ENCODE peak calls at places on chromosomes 2 and 18, in ten cellular contexts. One of them, this sample, is unnamed.

GRCh38 chr18:36176177-36176584 is 11.1 kb upstream of the MOCOS start:
- DNase-seq in dorsolateral prefrontal cortex: no peak
- DNase-seq in iris pigment epithelial cell: no peak
- DNase-seq in activated naive CD4-positive, alpha-beta T cell: no peak
- DNase-seq in HTR-8/SVneo: no peak
- DNase-seq in pons: no peak
- DNase-seq in foreskin fibroblast: no peak
- DNase-seq in RCC 7860: no peak
- DNase-seq in astrocyte of the cerebellum: no peak
- DNase-seq in right lobe of liver: peak
- DNase-seq in this sample: no peak

GRCh38 chr2:127453392-127454171 is 35.4 kb downstream of the PROC start:
- DNase-seq in dorsolateral prefrontal cortex: no peak
- DNase-seq in right lobe of liver: no peak
- DNase-seq in astrocyte of the cerebellum: no peak
- DNase-seq in pons: peak
- DNase-seq in foreskin fibroblast: no peak
- DNase-seq in RCC 7860: no peak
- DNase-seq in activated naive CD4-positive, alpha-beta T cell: no peak
- DNase-seq in HTR-8/SVneo: peak
- DNase-seq in iris pigment epithelial cell: no peak
- DNase-seq in this sample: no peak

GRCh38 chr18:11167778-11168177 is 18.4 kb upstream of the PIEZO2 start:
- DNase-seq in RCC 7860: no peak
- DNase-seq in astrocyte of the cerebellum: no peak
- DNase-seq in HTR-8/SVneo: no peak
- DNase-seq in pons: no peak
- DNase-seq in dorsolateral prefrontal cortex: no peak
- DNase-seq in right lobe of liver: no peak
- DNase-seq in foreskin fibroblast: no peak
- DNase-seq in activated naive CD4-positive, alpha-beta T cell: no peak
- DNase-seq in iris pigment epithelial cell: peak
- DNase-seq in this sample: no peak

GRCh38 chr18:75210274-75211001 is at the start of gene TSHZ1:
- DNase-seq in HTR-8/SVneo: peak
- DNase-seq in foreskin fibroblast: peak
- DNase-seq in RCC 7860: peak
- DNase-seq in dorsolateral prefrontal cortex: no peak
- DNase-seq in iris pigment epithelial cell: peak
- DNase-seq in activated naive CD4-positive, alpha-beta T cell: no peak
- DNase-seq in right lobe of liver: no peak
- DNase-seq in astrocyte of the cerebellum: peak
- DNase-seq in pons: peak
- DNase-seq in this sample: peak

GRCh38 chr2:238169708-238170251 is 11.0 kb downstream of the ERFE start:
- DNase-seq in iris pigment epithelial cell: peak
- DNase-seq in RCC 7860: peak
- DNase-seq in astrocyte of the cerebellum: peak
- DNase-seq in pons: no peak
- DNase-seq in foreskin fibroblast: peak
- DNase-seq in HTR-8/SVneo: peak
- DNase-seq in right lobe of liver: peak
- DNase-seq in activated naive CD4-positive, alpha-beta T cell: no peak
- DNase-seq in dorsolateral prefrontal cortex: peak
- DNase-seq in this sample: peak

GRCh38 chr2:102014041-102014345 is 22.2 kb downstream of the IL1R2 start:
- DNase-seq in dorsolateral prefrontal cortex: no peak
- DNase-seq in right lobe of liver: no peak
- DNase-seq in astrocyte of the cerebellum: no peak
- DNase-seq in iris pigment epithelial cell: no peak
- DNase-seq in RCC 7860: no peak
- DNase-seq in activated naive CD4-positive, alpha-beta T cell: no peak
- DNase-seq in HTR-8/SVneo: no peak
- DNase-seq in pons: no peak
- DNase-seq in foreskin fibroblast: no peak
- DNase-seq in this sample: no peak

GRCh38 chr18:35478520-35479435 is 19.0 kb downstream of the INO80C start:
- DNase-seq in iris pigment epithelial cell: peak
- DNase-seq in RCC 7860: peak
- DNase-seq in dorsolateral prefrontal cortex: no peak
- DNase-seq in astrocyte of the cerebellum: no peak
- DNase-seq in HTR-8/SVneo: peak
- DNase-seq in foreskin fibroblast: peak
- DNase-seq in activated naive CD4-positive, alpha-beta T cell: no peak
- DNase-seq in right lobe of liver: peak
- DNase-seq in pons: peak
- DNase-seq in this sample: peak

GRCh38 chr2:180707867-180708205 is 272.6 kb upstream of the UBE2E3 start:
- DNase-seq in right lobe of liver: no peak
- DNase-seq in astrocyte of the cerebellum: peak
- DNase-seq in dorsolateral prefrontal cortex: no peak
- DNase-seq in pons: no peak
- DNase-seq in HTR-8/SVneo: peak
- DNase-seq in iris pigment epithelial cell: peak
- DNase-seq in foreskin fibroblast: peak
- DNase-seq in activated naive CD4-positive, alpha-beta T cell: no peak
- DNase-seq in RCC 7860: peak
- DNase-seq in this sample: peak

GRCh38 chr18:51049137-51049536 is 19.1 kb downstream of the SMAD4 start:
- DNase-seq in HTR-8/SVneo: no peak
- DNase-seq in pons: no peak
- DNase-seq in right lobe of liver: no peak
- DNase-seq in foreskin fibroblast: no peak
- DNase-seq in astrocyte of the cerebellum: no peak
- DNase-seq in activated naive CD4-positive, alpha-beta T cell: no peak
- DNase-seq in RCC 7860: no peak
- DNase-seq in iris pigment epithelial cell: no peak
- DNase-seq in dorsolateral prefrontal cortex: no peak
- DNase-seq in this sample: no peak

GRCh38 chr2:101704046-101704466 is 6.5 kb downstream of the MAP4K4 start:
- DNase-seq in astrocyte of the cerebellum: no peak
- DNase-seq in foreskin fibroblast: peak
- DNase-seq in iris pigment epithelial cell: peak
- DNase-seq in pons: peak
- DNase-seq in HTR-8/SVneo: peak
- DNase-seq in activated naive CD4-positive, alpha-beta T cell: no peak
- DNase-seq in dorsolateral prefrontal cortex: no peak
- DNase-seq in right lobe of liver: no peak
- DNase-seq in RCC 7860: no peak
- DNase-seq in this sample: peak